ENCODE peak calls at places on chromosomes 11 and 22, in ten cellular contexts. One of them, this sample, is unnamed.

GRCh38 chr11:68498903-68499883 is 38.6 kb downstream of the PPP6R3 start:
- DNase-seq in WTC11: no peak
- DNase-seq in AG04449: no peak
- DNase-seq in GM23248: no peak
- DNase-seq in glutamatergic neuron: no peak
- DNase-seq in AG09309: no peak
- DNase-seq in aorta: no peak
- DNase-seq in stimulated activated CD8-positive, alpha-beta memory T cell treated with anti-CD3 and anti-CD28 coated beads, Interleukin-4, amount 100 ng/mL, for 4 hours: no peak
- DNase-seq in HT-29: no peak
- DNase-seq in iPS-NIHi11: no peak
- DNase-seq in this sample: no peak

GRCh38 chr11:64127267-64128072 is 38.4 kb downstream of the MACROD1 start:
- DNase-seq in glutamatergic neuron: no peak
- DNase-seq in AG09309: no peak
- DNase-seq in WTC11: no peak
- DNase-seq in GM23248: no peak
- DNase-seq in stimulated activated CD8-positive, alpha-beta memory T cell treated with anti-CD3 and anti-CD28 coated beads, Interleukin-4, amount 100 ng/mL, for 4 hours: no peak
- DNase-seq in HT-29: no peak
- DNase-seq in aorta: no peak
- DNase-seq in AG04449: no peak
- DNase-seq in iPS-NIHi11: no peak
- DNase-seq in this sample: no peak

GRCh38 chr11:12845739-12846358 is 163.3 kb upstream of the RASSF10 start:
- DNase-seq in aorta: no peak
- DNase-seq in AG09309: no peak
- DNase-seq in AG04449: no peak
- DNase-seq in glutamatergic neuron: peak; percentile 51
- DNase-seq in iPS-NIHi11: no peak
- DNase-seq in WTC11: peak; percentile 41
- DNase-seq in stimulated activated CD8-positive, alpha-beta memory T cell treated with anti-CD3 and anti-CD28 coated beads, Interleukin-4, amount 100 ng/mL, for 4 hours: no peak
- DNase-seq in GM23248: peak; percentile 69
- DNase-seq in HT-29: peak; percentile 83
- DNase-seq in this sample: no peak

GRCh38 chr11:110919241-110919893 is 207.1 kb upstream of the ARHGAP20 start:
- DNase-seq in WTC11: no peak
- DNase-seq in glutamatergic neuron: no peak
- DNase-seq in GM23248: no peak
- DNase-seq in iPS-NIHi11: no peak
- DNase-seq in aorta: no peak
- DNase-seq in HT-29: no peak
- DNase-seq in AG09309: no peak
- DNase-seq in stimulated activated CD8-positive, alpha-beta memory T cell treated with anti-CD3 and anti-CD28 coated beads, Interleukin-4, amount 100 ng/mL, for 4 hours: no peak
- DNase-seq in AG04449: no peak
- DNase-seq in this sample: no peak

GRCh38 chr22:32708835-32709234 is 92.7 kb upstream of the TIMP3 start:
- DNase-seq in AG09309: peak; percentile 50
- DNase-seq in GM23248: peak; percentile 90
- DNase-seq in stimulated activated CD8-positive, alpha-beta memory T cell treated with anti-CD3 and anti-CD28 coated beads, Interleukin-4, amount 100 ng/mL, for 4 hours: no peak
- DNase-seq in aorta: no peak
- DNase-seq in glutamatergic neuron: no peak
- DNase-seq in WTC11: no peak
- DNase-seq in HT-29: no peak
- DNase-seq in AG04449: no peak
- DNase-seq in iPS-NIHi11: no peak
- DNase-seq in this sample: peak; percentile 65

GRCh38 chr11:11884774-11885481 is 43.2 kb downstream of the USP47 start:
- DNase-seq in glutamatergic neuron: no peak
- DNase-seq in stimulated activated CD8-positive, alpha-beta memory T cell treated with anti-CD3 and anti-CD28 coated beads, Interleukin-4, amount 100 ng/mL, for 4 hours: no peak
- DNase-seq in AG04449: no peak
- DNase-seq in aorta: no peak
- DNase-seq in HT-29: no peak
- DNase-seq in WTC11: no peak
- DNase-seq in GM23248: no peak
- DNase-seq in AG09309: no peak
- DNase-seq in iPS-NIHi11: no peak
- DNase-seq in this sample: no peak

GRCh38 chr22:46517255-46517761 is 20.1 kb downstream of the CELSR1 start:
- DNase-seq in WTC11: no peak
- DNase-seq in aorta: no peak
- DNase-seq in HT-29: no peak
- DNase-seq in glutamatergic neuron: no peak
- DNase-seq in GM23248: no peak
- DNase-seq in stimulated activated CD8-positive, alpha-beta memory T cell treated with anti-CD3 and anti-CD28 coated beads, Interleukin-4, amount 100 ng/mL, for 4 hours: no peak
- DNase-seq in iPS-NIHi11: no peak
- DNase-seq in AG04449: no peak
- DNase-seq in AG09309: no peak
- DNase-seq in this sample: no peak

GRCh38 chr11:68353669-68354068 is 41.3 kb downstream of the LRP5 start:
- DNase-seq in WTC11: no peak
- DNase-seq in GM23248: no peak
- DNase-seq in aorta: peak; percentile 73
- DNase-seq in AG09309: no peak
- DNase-seq in stimulated activated CD8-positive, alpha-beta memory T cell treated with anti-CD3 and anti-CD28 coated beads, Interleukin-4, amount 100 ng/mL, for 4 hours: no peak
- DNase-seq in AG04449: no peak
- DNase-seq in iPS-NIHi11: no peak
- DNase-seq in glutamatergic neuron: no peak
- DNase-seq in HT-29: no peak
- DNase-seq in this sample: no peak

GRCh38 chr11:2259897-2260451 is 10.4 kb downstream of the ASCL2 start:
- DNase-seq in stimulated activated CD8-positive, alpha-beta memory T cell treated with anti-CD3 and anti-CD28 coated beads, Interleukin-4, amount 100 ng/mL, for 4 hours: no peak
- DNase-seq in HT-29: no peak
- DNase-seq in WTC11: no peak
- DNase-seq in GM23248: no peak
- DNase-seq in aorta: peak; percentile 69
- DNase-seq in AG09309: no peak
- DNase-seq in AG04449: no peak
- DNase-seq in glutamatergic neuron: no peak
- DNase-seq in iPS-NIHi11: no peak
- DNase-seq in this sample: no peak

This sample was measured in GM04503.